ENCODE peak calls at places on chromosome 5, in four cellular contexts. One of them, this sample, is unnamed.

GRCh38 chr5:115423051-115423450 is 121.5 kb downstream of the FEM1C start:
- DNase-seq in foreskin fibroblast: peak
- DNase-seq in upper lobe of right lung: no peak
- DNase-seq in psoas muscle: no peak
- DNase-seq in this sample: no peak

GRCh38 chr5:95901676-95902646 is 59.7 kb downstream of the ELL2 start:
- DNase-seq in foreskin fibroblast: peak
- DNase-seq in upper lobe of right lung: no peak
- DNase-seq in psoas muscle: no peak
- DNase-seq in this sample: peak

GRCh38 chr5:42434047-42434724 is 10.9 kb downstream of the GHR start:
- DNase-seq in foreskin fibroblast: no peak
- DNase-seq in upper lobe of right lung: no peak
- DNase-seq in psoas muscle: no peak
- DNase-seq in this sample: no peak

GRCh38 chr5:97986069-97986468 is 787.4 kb upstream of the RGMB start:
- DNase-seq in foreskin fibroblast: peak
- DNase-seq in upper lobe of right lung: no peak
- DNase-seq in psoas muscle: no peak
- DNase-seq in this sample: peak

GRCh38 chr5:2203774-2204173 is 321.0 kb upstream of the IRX4 start:
- DNase-seq in foreskin fibroblast: no peak
- DNase-seq in upper lobe of right lung: no peak
- DNase-seq in psoas muscle: no peak
- DNase-seq in this sample: no peak

GRCh38 chr5:172345886-172346285 is 62.3 kb upstream of the UBTD2 start:
- DNase-seq in foreskin fibroblast: no peak
- DNase-seq in upper lobe of right lung: no peak
- DNase-seq in psoas muscle: no peak
- DNase-seq in this sample: no peak

GRCh38 chr5:142823176-142823575 is 53.0 kb downstream of the ARHGAP26 start:
- DNase-seq in foreskin fibroblast: peak
- DNase-seq in upper lobe of right lung: no peak
- DNase-seq in psoas muscle: no peak
- DNase-seq in this sample: no peak

GRCh38 chr5:150175536-150175935 is 9.0 kb downstream of the CDX1 start:
- DNase-seq in foreskin fibroblast: peak
- DNase-seq in upper lobe of right lung: no peak
- DNase-seq in psoas muscle: no peak
- DNase-seq in this sample: no peak

GRCh38 chr5:31809037-31809910 is 170.3 kb downstream of the PDZD2 start:
- DNase-seq in foreskin fibroblast: peak
- DNase-seq in upper lobe of right lung: peak
- DNase-seq in psoas muscle: peak
- DNase-seq in this sample: no peak

GRCh38 chr5:141783599-141784296 is 94.5 kb downstream of the PCDH1 start:
- DNase-seq in foreskin fibroblast: no peak
- DNase-seq in upper lobe of right lung: no peak
- DNase-seq in psoas muscle: no peak
- DNase-seq in this sample: no peak

GRCh38 chr5:177447611-177448243 is 1.1 kb downstream of the PRR7 start:
- DNase-seq in foreskin fibroblast: peak
- DNase-seq in upper lobe of right lung: no peak
- DNase-seq in psoas muscle: peak
- DNase-seq in this sample: no peak
- TF ChIP-seq CTCF in foreskin fibroblast: no peak
- TF ChIP-seq CTCF in upper lobe of right lung: no peak
- TF ChIP-seq CTCF in psoas muscle: no peak
- TF ChIP-seq CTCF in this sample: no peak

DNA sequence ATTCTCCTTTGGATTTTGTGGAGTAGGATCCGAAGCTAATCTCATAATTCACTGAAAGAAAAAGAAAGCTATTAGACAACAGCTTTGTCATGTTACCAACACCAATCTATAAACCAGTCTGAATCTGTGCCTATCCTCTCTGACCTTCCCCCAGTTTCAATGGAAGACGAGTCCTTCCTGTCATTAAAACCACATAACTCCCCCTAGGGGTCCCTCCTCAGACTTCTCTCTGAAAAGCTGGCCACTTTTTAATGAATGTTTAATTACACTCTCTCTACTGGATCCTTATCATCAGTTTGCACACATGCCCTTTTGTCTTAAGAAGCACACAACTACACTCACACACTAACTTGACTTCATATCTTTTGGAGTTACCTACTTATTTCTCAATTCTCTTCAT is 98.0 kb upstream of the TSLP start:
- DNase-seq in foreskin fibroblast: no peak
- DNase-seq in upper lobe of right lung: no peak
- DNase-seq in psoas muscle: no peak
- DNase-seq in this sample: no peak
- TF ChIP-seq CTCF in foreskin fibroblast: no peak
- TF ChIP-seq CTCF in upper lobe of right lung: no peak
- TF ChIP-seq CTCF in psoas muscle: no peak
- TF ChIP-seq CTCF in this sample: no peak

GRCh38 chr5:78157001-78157400 is 137.5 kb downstream of the AP3B1 start:
- DNase-seq in foreskin fibroblast: no peak
- DNase-seq in upper lobe of right lung: no peak
- DNase-seq in psoas muscle: no peak
- DNase-seq in this sample: no peak

GRCh38 chr5:78162253-78162862 is 132.1 kb downstream of the AP3B1 start:
- DNase-seq in foreskin fibroblast: peak
- DNase-seq in upper lobe of right lung: no peak
- DNase-seq in psoas muscle: no peak
- DNase-seq in this sample: no peak
- TF ChIP-seq CTCF in foreskin fibroblast: peak
- TF ChIP-seq CTCF in upper lobe of right lung: peak
- TF ChIP-seq CTCF in psoas muscle: peak
- TF ChIP-seq CTCF in this sample: peak

GRCh38 chr5:89359046-89359445 is 476.1 kb upstream of the MEF2C start:
- DNase-seq in foreskin fibroblast: no peak
- DNase-seq in upper lobe of right lung: no peak
- DNase-seq in psoas muscle: no peak
- DNase-seq in this sample: no peak
- TF ChIP-seq CTCF in foreskin fibroblast: no peak
- TF ChIP-seq CTCF in upper lobe of right lung: no peak
- TF ChIP-seq CTCF in psoas muscle: no peak
- TF ChIP-seq CTCF in this sample: no peak

GRCh38 chr5:36060516-36060885 is 6.2 kb downstream of the UGT3A2 start:
- DNase-seq in foreskin fibroblast: peak
- DNase-seq in upper lobe of right lung: no peak
- DNase-seq in psoas muscle: no peak
- DNase-seq in this sample: no peak
- TF ChIP-seq CTCF in foreskin fibroblast: peak
- TF ChIP-seq CTCF in upper lobe of right lung: no peak
- TF ChIP-seq CTCF in psoas muscle: no peak
- TF ChIP-seq CTCF in this sample: peak

DNA sequence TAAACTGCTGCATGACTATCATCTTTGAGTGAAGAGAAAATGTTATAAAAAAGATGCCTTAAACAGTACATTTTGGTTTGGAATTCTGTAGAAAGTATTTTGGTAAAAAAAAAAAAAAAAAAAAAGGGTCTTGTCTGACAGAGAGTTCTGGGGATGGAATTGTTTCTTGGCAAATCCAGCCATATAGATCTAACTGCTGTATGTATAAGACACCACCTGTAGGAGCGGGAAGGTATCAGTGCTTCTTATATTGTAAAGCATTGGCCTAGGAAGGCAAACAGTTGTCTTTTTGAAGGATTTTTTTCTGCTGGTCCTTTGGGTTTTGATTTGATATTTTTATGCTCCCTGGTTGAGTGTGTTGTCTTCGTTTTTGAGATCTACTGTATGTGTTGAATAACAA is 2.8 kb downstream of the PURA start:
- DNase-seq in foreskin fibroblast: no peak
- DNase-seq in upper lobe of right lung: no peak
- DNase-seq in psoas muscle: no peak
- DNase-seq in this sample: no peak
- TF ChIP-seq CTCF in foreskin fibroblast: no peak
- TF ChIP-seq CTCF in upper lobe of right lung: no peak
- TF ChIP-seq CTCF in psoas muscle: no peak
- TF ChIP-seq CTCF in this sample: no peak

GRCh38 chr5:79200573-79201183 is 35.3 kb upstream of the JMY start:
- DNase-seq in foreskin fibroblast: peak
- DNase-seq in upper lobe of right lung: no peak
- DNase-seq in psoas muscle: no peak
- DNase-seq in this sample: no peak
- TF ChIP-seq CTCF in foreskin fibroblast: peak
- TF ChIP-seq CTCF in upper lobe of right lung: peak
- TF ChIP-seq CTCF in psoas muscle: no peak
- TF ChIP-seq CTCF in this sample: peak

GRCh38 chr5:158849219-158849791 is 250.4 kb downstream of the EBF1 start:
- DNase-seq in foreskin fibroblast: no peak
- DNase-seq in upper lobe of right lung: no peak
- DNase-seq in psoas muscle: no peak
- DNase-seq in this sample: no peak

GRCh38 chr5:158851488-158851887 is 248.2 kb downstream of the EBF1 start:
- DNase-seq in foreskin fibroblast: no peak
- DNase-seq in upper lobe of right lung: no peak
- DNase-seq in psoas muscle: no peak
- DNase-seq in this sample: no peak

GRCh38 chr5:158847772-158848171 is 251.9 kb downstream of the EBF1 start:
- DNase-seq in foreskin fibroblast: no peak
- DNase-seq in upper lobe of right lung: no peak
- DNase-seq in psoas muscle: no peak
- DNase-seq in this sample: no peak

GRCh38 chr5:158845941-158846340 is 253.8 kb downstream of the EBF1 start:
- DNase-seq in foreskin fibroblast: no peak
- DNase-seq in upper lobe of right lung: no peak
- DNase-seq in psoas muscle: no peak
- DNase-seq in this sample: no peak

GRCh38 chr5:158848634-158849033 is 251.1 kb downstream of the EBF1 start:
- DNase-seq in foreskin fibroblast: no peak
- DNase-seq in upper lobe of right lung: no peak
- DNase-seq in psoas muscle: no peak
- DNase-seq in this sample: no peak
- TF ChIP-seq CTCF in foreskin fibroblast: no peak
- TF ChIP-seq CTCF in upper lobe of right lung: no peak
- TF ChIP-seq CTCF in psoas muscle: no peak
- TF ChIP-seq CTCF in this sample: no peak

DNA sequence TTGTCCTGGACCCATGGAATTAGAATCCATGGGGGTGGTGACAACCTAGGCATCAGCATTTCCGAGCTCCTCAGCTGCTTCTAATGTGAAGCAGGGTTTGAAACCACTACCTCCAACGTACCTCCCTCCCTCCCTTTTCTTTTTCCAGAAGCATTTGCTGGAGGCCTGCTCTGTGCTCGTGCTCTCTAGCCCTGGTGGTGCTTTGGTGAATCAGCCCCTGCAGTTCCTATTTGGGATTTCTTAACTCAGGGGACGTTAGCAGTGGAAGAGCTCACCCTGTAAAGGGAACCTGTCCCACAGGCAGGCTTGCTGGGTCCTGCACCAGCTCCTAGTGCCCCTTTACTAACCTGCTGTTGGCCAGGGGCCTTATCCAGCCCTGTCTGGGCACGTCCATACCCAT is 55.0 kb downstream of the NSG2 start:
- DNase-seq in foreskin fibroblast: no peak
- DNase-seq in upper lobe of right lung: no peak
- DNase-seq in psoas muscle: no peak
- DNase-seq in this sample: no peak
- TF ChIP-seq CTCF in foreskin fibroblast: no peak
- TF ChIP-seq CTCF in upper lobe of right lung: no peak
- TF ChIP-seq CTCF in psoas muscle: no peak
- TF ChIP-seq CTCF in this sample: no peak

This sample was measured in BJ.